ENCODE peak calls at places on chromosomes 4 and X, in four cellular contexts. X is A673, I is upper lobe of right lung, T is gastrocnemius medialis. H is an unnamed sample. For H3K4me1, the result is how much of the 10 kb centered on the place peaks cover.

GRCh38 chrX:9482408-9482807 is 17.6 kb downstream of the TBL1X start:
- DNase-seq in X (no peak), I (no peak), T (no peak), H (no peak)

GRCh38 chrX:104721854-104722253 is 155.9 kb downstream of the IL1RAPL2 start:
- DNase-seq in X (no peak), I (no peak), T (no peak), H (no peak)

GRCh38 chr4:39045791-39046221 is 13.6 kb upstream of the TMEM156 start:
- DNase-seq in X (no peak), I (no peak), T (no peak), H (peak)

GRCh38 chrX:118528089-118528753 is 32.6 kb downstream of the DOCK11 start:
- DNase-seq in X (no peak), I (peak), T (no peak), H (peak)

GRCh38 chrX:14064632-14065432 is 35.1 kb upstream of the GEMIN8 start:
- DNase-seq in X (no peak), I (no peak), T (no peak), H (no peak)

GRCh38 chr4:93670434-93670833 is 158.1 kb upstream of the ATOH1 start:
- DNase-seq in X (no peak), I (no peak), T (no peak), H (no peak)

GRCh38 chrX:14497184-14497666 is 32.1 kb upstream of the GLRA2 start:
- DNase-seq in X (no peak), I (no peak), T (no peak), H (peak)

GRCh38 chr4:16197842-16198241 is 28.4 kb downstream of the TAPT1 start:
- DNase-seq in X (peak), I (no peak), T (no peak), H (no peak)

GRCh38 chr4:8473198-8473919 is 32.8 kb downstream of the TRMT44 start:
- DNase-seq in X (no peak), I (no peak), T (no peak), H (no peak)

DNA sequence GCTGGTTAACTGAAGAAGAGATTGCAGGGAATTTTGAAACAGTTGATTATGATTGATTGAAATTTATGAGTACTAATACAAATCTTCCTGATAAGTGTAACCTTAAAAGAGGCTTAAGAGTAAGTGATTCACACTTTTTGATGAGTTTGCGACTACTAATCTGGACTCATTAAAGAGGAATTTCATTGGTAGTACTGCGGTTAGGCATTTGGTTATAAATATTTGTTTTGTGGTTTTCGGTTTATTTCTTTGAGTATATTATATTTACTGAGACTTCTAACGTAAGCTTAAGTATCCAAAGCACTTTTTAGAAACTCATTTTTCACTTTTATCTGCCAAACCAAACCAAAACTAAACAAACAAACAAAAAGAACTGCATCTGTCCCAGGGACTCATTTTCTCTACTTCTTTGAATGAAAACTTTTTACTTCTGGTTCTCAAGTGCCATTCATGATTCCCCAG is 20.7 kb downstream of the SLIT2 start:
- DNase-seq in X (no peak), I (no peak), T (no peak), H (no peak)
- H3K4me3 ChIP-seq in X (no peak), I (no peak), T (no peak), H (no peak)

GRCh38 chr4:173414456-173414855 is 15.5 kb upstream of the SCRG1 start:
- DNase-seq in X (no peak), I (no peak), T (no peak), H (no peak)

GRCh38 chr4:173411106-173411703 is 12.3 kb upstream of the SCRG1 start:
- DNase-seq in X (no peak), I (no peak), T (no peak), H (no peak)

GRCh38 chr4:173410106-173410505 is 11.2 kb upstream of the SCRG1 start:
- DNase-seq in X (no peak), I (no peak), T (no peak), H (no peak)

GRCh38 chr4:173415092-173415491 is 16.2 kb upstream of the SCRG1 start:
- DNase-seq in X (peak), I (no peak), T (no peak), H (no peak)

GRCh38 chr4:173413043-173413442 is 14.1 kb upstream of the SCRG1 start:
- DNase-seq in X (peak), I (no peak), T (peak), H (no peak)
- H3K4me1 ChIP-seq in X (under half), I (under half), T (under half), H (under half)

DNA sequence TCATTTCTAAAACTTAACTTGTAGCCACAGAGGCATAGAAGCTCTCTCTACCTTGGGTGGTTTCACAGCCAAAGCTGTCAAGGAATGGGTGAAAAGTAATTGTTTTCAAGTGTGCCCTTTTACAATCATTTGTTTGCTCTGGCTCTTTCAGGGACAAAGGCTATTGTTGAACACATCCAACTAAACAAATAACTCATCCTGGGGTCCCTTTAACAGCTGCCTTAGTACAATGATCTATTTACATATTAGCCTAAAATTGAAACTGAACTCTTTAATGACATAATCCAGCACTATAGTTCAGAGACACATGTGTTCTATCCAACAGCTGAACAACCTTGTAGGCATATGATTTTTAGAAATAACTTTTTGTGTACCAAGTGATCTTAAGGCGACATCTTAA is 3.7 kb downstream of the HHIP start:
- DNase-seq in X (no peak), I (no peak), T (no peak), H (no peak)
- H3K4me3 ChIP-seq in X (no peak), I (peak), T (no peak), H (no peak)

DNA sequence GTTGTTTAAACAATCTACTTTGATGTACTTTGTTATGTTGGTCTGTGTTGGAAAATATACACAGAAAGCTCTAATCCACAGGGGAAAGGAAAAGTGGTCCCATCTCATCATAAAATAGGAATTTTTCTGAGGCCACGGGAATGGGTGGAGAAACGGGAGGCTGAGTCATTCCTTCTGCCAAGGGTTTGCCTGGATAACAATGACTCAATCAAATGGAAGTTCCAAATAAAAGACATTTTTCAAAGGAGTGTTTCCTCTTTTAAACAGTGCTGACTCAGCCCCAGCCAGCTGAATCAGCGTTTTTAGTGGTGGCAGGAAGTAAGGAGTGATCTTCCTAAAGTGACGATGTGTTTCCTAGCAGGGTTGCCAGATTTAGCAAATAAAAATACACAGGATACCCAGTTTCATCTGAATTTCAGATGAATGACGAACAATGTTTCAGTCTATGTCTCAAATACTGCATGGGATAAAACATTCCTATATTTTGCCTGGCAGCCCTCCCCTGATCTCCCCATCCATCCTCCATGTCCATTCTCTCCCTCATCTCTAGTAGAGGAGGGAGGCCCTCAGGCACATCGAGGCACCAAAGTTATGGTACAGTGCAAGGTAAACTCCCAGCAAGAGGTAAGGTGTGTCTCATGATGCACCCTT is 345.4 kb upstream of the GATB start:
- DNase-seq in X (peak), I (no peak), T (peak), H (peak)
- H3K4me1 ChIP-seq in X (under half), I (under half), T (under half), H (under half)

GRCh38 chr4:6277139-6277802 is 7.6 kb downstream of the WFS1 start:
- DNase-seq in X (no peak), I (no peak), T (no peak), H (no peak)
- H3K4me3 ChIP-seq in X (no peak), I (no peak), T (no peak), H (no peak)

GRCh38 chr4:179164642-179165338 is 1722.6 kb upstream of the AGA start:
- DNase-seq in X (no peak), I (no peak), T (no peak), H (no peak)
- H3K4me1 ChIP-seq in X (under half), I (under half), T (under half), H (under half)

DNA sequence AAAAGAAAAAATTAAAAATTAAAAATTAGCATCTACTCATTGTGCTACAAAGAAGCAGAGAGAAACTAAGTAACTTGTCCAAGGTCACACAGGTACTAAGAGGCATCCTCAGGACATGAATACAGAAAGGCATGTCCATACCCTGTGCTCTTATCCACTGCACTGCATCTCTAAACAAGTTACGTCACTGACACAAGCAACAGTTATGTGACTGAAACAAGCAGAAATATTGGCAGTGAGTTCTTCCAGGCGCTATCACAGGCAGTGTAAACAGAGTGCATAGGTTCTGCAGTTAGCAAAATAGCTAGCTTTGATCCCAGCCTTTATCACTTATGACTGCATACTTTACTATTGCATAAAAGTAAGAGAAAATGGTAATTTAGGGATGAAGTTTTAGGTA is 7.9 kb downstream of the VEGFC start:
- DNase-seq in X (no peak), I (no peak), T (no peak), H (no peak)
- H3K4me3 ChIP-seq in X (no peak), I (no peak), T (no peak), H (no peak)

GRCh38 chr4:186695392-186695791 is 28.3 kb downstream of the FAT1 start:
- DNase-seq in X (peak), I (no peak), T (no peak), H (no peak)

GRCh38 chr4:186698028-186698427 is 25.6 kb downstream of the FAT1 start:
- DNase-seq in X (no peak), I (no peak), T (no peak), H (no peak)

GRCh38 chr4:186691396-186691795 is 32.3 kb downstream of the FAT1 start:
- DNase-seq in X (no peak), I (no peak), T (no peak), H (no peak)

GRCh38 chr4:186693159-186693815 is 30.4 kb downstream of the FAT1 start:
- DNase-seq in X (peak), I (peak), T (peak), H (no peak)

DNA sequence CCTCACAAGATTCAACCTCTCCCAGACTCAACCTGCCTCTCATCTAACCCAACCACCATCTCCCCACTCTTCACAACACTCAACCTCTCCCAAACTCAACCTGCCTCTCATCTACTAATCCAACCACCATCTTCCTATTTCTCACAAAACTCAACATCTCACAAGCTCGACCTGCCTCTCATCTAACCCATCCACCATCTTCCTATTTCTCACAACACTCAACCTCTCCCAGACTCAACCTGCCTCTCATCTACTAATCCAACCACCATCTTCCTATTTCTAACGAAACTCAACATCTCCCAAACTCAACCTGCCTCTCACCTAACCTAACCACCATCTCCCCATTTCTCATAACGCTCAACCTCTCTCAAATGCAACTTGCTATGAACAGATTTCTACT is 29.8 kb downstream of the FAT1 start:
- DNase-seq in X (no peak), I (no peak), T (no peak), H (no peak)
- H3K4me1 ChIP-seq in X (under half), I (under half), T (under half), H (under half)

GRCh38 chrX:41095174-41095573 is 9.9 kb downstream of the USP9X start:
- DNase-seq in X (no peak), I (no peak), T (no peak), H (no peak)
- H3K4me3 ChIP-seq in X (no peak), I (no peak), T (no peak), H (no peak)